ENCODE peak calls at places on chromosomes 13 and 19, in seven cellular contexts. G is heart right ventricle, B is lung, J is RWPE2, S is heart left ventricle, D is upper lobe of right lung, V is Panc1. X is an unnamed sample.

GRCh38 chr19:52492991-52493470 is 34.4 kb upstream of the ZNF808 start:
- ATAC-seq in G (peak; percentile 74), B (no peak), J (no peak), S (no peak), D (peak; percentile 79), V (no peak), X (peak; percentile 57)

GRCh38 chr13:87005511-87005910 is 665.7 kb upstream of the SLITRK5 start:
- ATAC-seq in G (no peak), B (no peak), J (no peak), S (no peak), D (no peak), V (no peak), X (no peak)

GRCh38 chr13:22594041-22594440 is 586.7 kb upstream of the SGCG start:
- ATAC-seq in G (no peak), B (no peak), J (no peak), S (no peak), D (peak; percentile 24), V (no peak), X (no peak)

GRCh38 chr13:73467103-73467502 is 408.3 kb downstream of the KLF5 start:
- ATAC-seq in G (no peak), B (no peak), J (no peak), S (no peak), D (no peak), V (no peak), X (no peak)

GRCh38 chr13:35930665-35931631 is 200.2 kb downstream of the DCLK1 start:
- ATAC-seq in G (no peak), B (no peak), J (no peak), S (no peak), D (no peak), V (no peak), X (no peak)

GRCh38 chr19:14361824-14362223 is 19.4 kb upstream of the ADGRE5 start:
- ATAC-seq in G (no peak), B (no peak), J (no peak), S (no peak), D (peak; percentile 28), V (peak; percentile 53), X (no peak)

GRCh38 chr19:10863107-10863700 is 8.1 kb upstream of the CARM1 start:
- ATAC-seq in G (no peak), B (no peak), J (peak; percentile 6), S (no peak), D (peak; percentile 71), V (peak; percentile 64), X (peak; percentile 29)

GRCh38 chr19:17041994-17042393 is 15.4 kb upstream of the CPAMD8 start:
- ATAC-seq in G (peak; percentile 93), B (no peak), J (no peak), S (peak; percentile 78), D (peak; percentile 45), V (no peak), X (no peak)

GRCh38 chr13:105518086-105518485 is 1017.4 kb downstream of the EFNB2 start:
- ATAC-seq in G (no peak), B (no peak), J (no peak), S (no peak), D (no peak), V (no peak), X (no peak)

GRCh38 chr19:8673281-8673891 is 25.2 kb downstream of the ACTL9 start:
- ATAC-seq in G (no peak), B (no peak), J (no peak), S (no peak), D (no peak), V (no peak), X (no peak)

GRCh38 chr19:17836530-17836929 is 11.3 kb downstream of the JAK3 start:
- ATAC-seq in G (no peak), B (no peak), J (no peak), S (no peak), D (no peak), V (no peak), X (no peak)

GRCh38 chr13:84951128-84951527 is 848.1 kb downstream of the SLITRK6 start:
- ATAC-seq in G (no peak), B (no peak), J (no peak), S (no peak), D (no peak), V (no peak), X (no peak)

GRCh38 chr13:90135558-90135957 is 1211.9 kb upstream of the MIR17HG start:
- ATAC-seq in G (no peak), B (no peak), J (no peak), S (no peak), D (no peak), V (no peak), X (no peak)

GRCh38 chr19:45476349-45476717 is 8.5 kb downstream of the FOSB start:
- ATAC-seq in G (no peak), B (no peak), J (no peak), S (no peak), D (no peak), V (no peak), X (no peak)

GRCh38 chr13:28574617-28575142 is 79.8 kb upstream of the FLT1 start:
- ATAC-seq in G (peak; percentile 77), B (peak; percentile 61), J (peak; percentile 95), S (no peak), D (peak; percentile 76), V (no peak), X (no peak)

GRCh38 chr13:43133792-43134191 is 110.4 kb downstream of the DNAJC15 start:
- ATAC-seq in G (no peak), B (no peak), J (no peak), S (no peak), D (no peak), V (no peak), X (no peak)

GRCh38 chr13:110236831-110237261 is 70.1 kb downstream of the COL4A1 start:
- ATAC-seq in G (peak; percentile 14), B (no peak), J (no peak), S (peak; percentile 57), D (peak; percentile 12), V (no peak), X (no peak)

GRCh38 chr13:110234532-110234931 is 72.4 kb downstream of the COL4A1 start:
- ATAC-seq in G (no peak), B (no peak), J (no peak), S (no peak), D (no peak), V (no peak), X (no peak)

GRCh38 chr13:110237895-110238294 is 69.1 kb downstream of the COL4A1 start:
- ATAC-seq in G (no peak), B (no peak), J (no peak), S (no peak), D (no peak), V (no peak), X (no peak)

GRCh38 chr13:110238795-110239194 is 68.2 kb downstream of the COL4A1 start:
- ATAC-seq in G (peak; percentile 65), B (no peak), J (no peak), S (peak; percentile 51), D (no peak), V (no peak), X (peak; percentile 56)

GRCh38 chr13:110236431-110236830 is 70.5 kb downstream of the COL4A1 start:
- ATAC-seq in G (no peak), B (no peak), J (no peak), S (no peak), D (no peak), V (no peak), X (no peak)
- H3K27ac ChIP-seq in G (peak overlapping the region; percentile 86), B (peak overlapping the region; percentile 40), J (no peak overlapping the region), S (peak overlapping the region; percentile 66), D (peak overlapping the region; percentile 38), V (no peak overlapping the region), X (peak overlapping the region; percentile 82)

DNA sequence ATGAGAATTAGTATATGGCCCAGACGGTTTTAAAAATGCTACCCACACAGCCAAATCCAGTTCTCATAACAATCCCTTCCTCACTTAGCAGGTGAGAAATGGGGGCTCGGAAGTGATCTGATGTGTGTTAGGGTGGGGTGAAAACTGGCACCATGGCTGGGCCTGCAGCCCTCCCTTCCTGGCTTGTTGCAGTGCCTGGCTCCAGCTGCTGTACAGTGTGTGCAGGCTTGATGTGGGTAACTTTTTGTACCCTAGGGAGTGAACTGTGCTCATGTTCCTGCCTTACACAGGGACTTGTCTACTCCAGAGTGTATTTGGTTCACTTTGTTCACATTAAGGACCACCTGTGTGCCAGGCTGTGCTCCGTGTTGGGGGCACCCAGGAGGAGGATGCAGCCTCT is 177.2 kb downstream of the LMO7 start:
- ATAC-seq in G (peak; percentile 66), B (no peak), J (no peak), S (peak; percentile 92), D (peak; percentile 47), V (no peak), X (no peak)
- H3K27ac ChIP-seq in G (no peak overlapping the region), B (peak overlapping the region; percentile 37), J (no peak overlapping the region), S (peak overlapping the region; percentile 33), D (no peak overlapping the region), V (no peak overlapping the region), X (no peak overlapping the region)

GRCh38 chr19:53659292-53659691 is 27.5 kb downstream of the DPRX start:
- ATAC-seq in G (peak; percentile 89), B (no peak), J (no peak), S (no peak), D (peak; percentile 52), V (peak; percentile 94), X (no peak)
- H3K27ac ChIP-seq in G (peak overlapping the region; percentile 82), B (no peak overlapping the region), J (no peak overlapping the region), S (no peak overlapping the region), D (no peak overlapping the region), V (peak overlapping the region; percentile 49), X (no peak overlapping the region)

DNA sequence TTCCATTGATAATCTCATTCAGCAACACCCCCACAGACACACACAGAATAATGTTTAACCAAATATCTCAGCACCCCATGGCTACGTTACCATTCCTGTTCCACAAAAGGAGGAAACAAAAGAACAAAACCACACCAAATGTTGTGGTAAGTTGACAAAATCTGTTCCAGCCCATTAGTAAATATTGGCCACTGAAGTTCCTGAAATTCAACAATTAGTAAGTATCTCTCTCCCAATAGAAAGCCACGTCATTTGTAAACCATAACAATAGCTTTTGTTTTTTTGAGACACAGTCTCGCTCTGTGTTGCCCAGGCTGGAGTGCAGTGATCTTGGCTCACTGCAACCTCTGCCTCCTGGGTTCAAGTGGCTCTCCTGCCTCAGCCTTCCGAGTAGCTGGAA is 2.3 kb upstream of the FCAR start:
- ATAC-seq in G (no peak), B (no peak), J (no peak), S (no peak), D (no peak), V (no peak), X (no peak)
- H3K27ac ChIP-seq in G (no peak overlapping the region), B (no peak overlapping the region), J (no peak overlapping the region), S (no peak overlapping the region), D (no peak overlapping the region), V (no peak overlapping the region), X (no peak overlapping the region)